ENCODE peak calls at places on chromosomes 1 and 21, in ten cellular contexts. One of them, this sample, is unnamed.

GRCh38 chr1:94819584-94819944 is 593 bp upstream of the SLC44A3 start:
- DNase-seq in transverse colon: no peak
- DNase-seq in K562: no peak
- DNase-seq in esophagus muscularis mucosa: no peak
- DNase-seq in upper lobe of left lung: no peak
- DNase-seq in suprapubic skin: no peak
- DNase-seq in stomach: no peak
- DNase-seq in sigmoid colon: no peak
- DNase-seq in A549: no peak
- DNase-seq in ovary: no peak
- DNase-seq in this sample: no peak

GRCh38 chr1:79895573-79895972 is 889.0 kb upstream of the ADGRL4 start:
- DNase-seq in transverse colon: no peak
- DNase-seq in K562: no peak
- DNase-seq in esophagus muscularis mucosa: no peak
- DNase-seq in upper lobe of left lung: peak; percentile 47
- DNase-seq in suprapubic skin: no peak
- DNase-seq in stomach: no peak
- DNase-seq in sigmoid colon: no peak
- DNase-seq in A549: no peak
- DNase-seq in ovary: no peak
- DNase-seq in this sample: no peak

GRCh38 chr1:7549693-7550161 is 221.4 kb upstream of the VAMP3 start:
- DNase-seq in transverse colon: no peak
- DNase-seq in K562: no peak
- DNase-seq in esophagus muscularis mucosa: no peak
- DNase-seq in upper lobe of left lung: no peak
- DNase-seq in suprapubic skin: no peak
- DNase-seq in stomach: no peak
- DNase-seq in sigmoid colon: no peak
- DNase-seq in A549: peak; percentile 15
- DNase-seq in ovary: no peak
- DNase-seq in this sample: no peak

GRCh38 chr1:77605246-77606026 is 77.0 kb downstream of the ZZZ3 start:
- DNase-seq in transverse colon: peak; percentile 56
- DNase-seq in K562: peak; percentile 63
- DNase-seq in esophagus muscularis mucosa: no peak
- DNase-seq in upper lobe of left lung: peak; percentile 69
- DNase-seq in suprapubic skin: peak; percentile 75
- DNase-seq in stomach: peak; percentile 72
- DNase-seq in sigmoid colon: peak; percentile 77
- DNase-seq in A549: no peak
- DNase-seq in ovary: no peak
- DNase-seq in this sample: peak; percentile 46

GRCh38 chr1:223811634-223812101 is 34.1 kb downstream of the TP53BP2 start:
- DNase-seq in transverse colon: no peak
- DNase-seq in K562: peak; percentile 58
- DNase-seq in esophagus muscularis mucosa: no peak
- DNase-seq in upper lobe of left lung: no peak
- DNase-seq in suprapubic skin: no peak
- DNase-seq in stomach: no peak
- DNase-seq in sigmoid colon: no peak
- DNase-seq in A549: no peak
- DNase-seq in ovary: no peak
- DNase-seq in this sample: no peak

GRCh38 chr21:25963186-25963585 is 207.4 kb downstream of the APP start:
- DNase-seq in transverse colon: peak; percentile 14
- DNase-seq in K562: no peak
- DNase-seq in esophagus muscularis mucosa: no peak
- DNase-seq in upper lobe of left lung: peak; percentile 57
- DNase-seq in suprapubic skin: no peak
- DNase-seq in stomach: no peak
- DNase-seq in sigmoid colon: no peak
- DNase-seq in A549: peak; percentile 3
- DNase-seq in ovary: no peak
- DNase-seq in this sample: no peak

GRCh38 chr1:68378296-68379084 is 71.3 kb downstream of the RPE65 start:
- DNase-seq in transverse colon: no peak
- DNase-seq in K562: no peak
- DNase-seq in esophagus muscularis mucosa: no peak
- DNase-seq in upper lobe of left lung: no peak
- DNase-seq in suprapubic skin: no peak
- DNase-seq in stomach: no peak
- DNase-seq in sigmoid colon: no peak
- DNase-seq in A549: no peak
- DNase-seq in ovary: no peak
- DNase-seq in this sample: no peak

GRCh38 chr1:44002606-44003157 is 11.3 kb downstream of the CCDC24 start:
- DNase-seq in transverse colon: no peak
- DNase-seq in K562: no peak
- DNase-seq in esophagus muscularis mucosa: no peak
- DNase-seq in upper lobe of left lung: no peak
- DNase-seq in suprapubic skin: no peak
- DNase-seq in stomach: no peak
- DNase-seq in sigmoid colon: no peak
- DNase-seq in A549: no peak
- DNase-seq in ovary: no peak
- DNase-seq in this sample: no peak

GRCh38 chr1:5913876-5914275 is 78.3 kb downstream of the NPHP4 start:
- DNase-seq in transverse colon: no peak
- DNase-seq in K562: no peak
- DNase-seq in esophagus muscularis mucosa: no peak
- DNase-seq in upper lobe of left lung: no peak
- DNase-seq in suprapubic skin: no peak
- DNase-seq in stomach: no peak
- DNase-seq in sigmoid colon: no peak
- DNase-seq in A549: no peak
- DNase-seq in ovary: no peak
- DNase-seq in this sample: no peak

GRCh38 chr1:115469703-115470476 is 131.8 kb upstream of the NGF start:
- DNase-seq in transverse colon: peak; percentile 43
- DNase-seq in K562: peak; percentile 59
- DNase-seq in esophagus muscularis mucosa: no peak
- DNase-seq in upper lobe of left lung: peak; percentile 49
- DNase-seq in suprapubic skin: no peak
- DNase-seq in stomach: peak; percentile 53
- DNase-seq in sigmoid colon: no peak
- DNase-seq in A549: peak; percentile 41
- DNase-seq in ovary: peak; percentile 68
- DNase-seq in this sample: peak; percentile 40

GRCh38 chr1:31368611-31369107 is 4.2 kb downstream of the FABP3 start:
- DNase-seq in transverse colon: no peak
- DNase-seq in K562: peak; percentile 69
- DNase-seq in esophagus muscularis mucosa: no peak
- DNase-seq in upper lobe of left lung: peak; percentile 64
- DNase-seq in suprapubic skin: no peak
- DNase-seq in stomach: peak; percentile 31
- DNase-seq in sigmoid colon: no peak
- DNase-seq in A549: no peak
- DNase-seq in ovary: peak; percentile 63
- DNase-seq in this sample: no peak

GRCh38 chr1:31371121-31371520 is 1.8 kb downstream of the FABP3 start:
- DNase-seq in transverse colon: no peak
- DNase-seq in K562: no peak
- DNase-seq in esophagus muscularis mucosa: no peak
- DNase-seq in upper lobe of left lung: no peak
- DNase-seq in suprapubic skin: no peak
- DNase-seq in stomach: no peak
- DNase-seq in sigmoid colon: no peak
- DNase-seq in A549: no peak
- DNase-seq in ovary: no peak
- DNase-seq in this sample: no peak

GRCh38 chr1:31370021-31370420 is 2.9 kb downstream of the FABP3 start:
- DNase-seq in transverse colon: no peak
- DNase-seq in K562: no peak
- DNase-seq in esophagus muscularis mucosa: no peak
- DNase-seq in upper lobe of left lung: no peak
- DNase-seq in suprapubic skin: no peak
- DNase-seq in stomach: no peak
- DNase-seq in sigmoid colon: no peak
- DNase-seq in A549: no peak
- DNase-seq in ovary: no peak
- DNase-seq in this sample: no peak

GRCh38 chr1:31364561-31365255 is 8.2 kb downstream of the FABP3 start:
- DNase-seq in transverse colon: no peak
- DNase-seq in K562: no peak
- DNase-seq in esophagus muscularis mucosa: no peak
- DNase-seq in upper lobe of left lung: no peak
- DNase-seq in suprapubic skin: no peak
- DNase-seq in stomach: no peak
- DNase-seq in sigmoid colon: no peak
- DNase-seq in A549: no peak
- DNase-seq in ovary: no peak
- DNase-seq in this sample: no peak

GRCh38 chr1:31366796-31367195 is 6.1 kb downstream of the FABP3 start:
- DNase-seq in transverse colon: no peak
- DNase-seq in K562: no peak
- DNase-seq in esophagus muscularis mucosa: no peak
- DNase-seq in upper lobe of left lung: no peak
- DNase-seq in suprapubic skin: no peak
- DNase-seq in stomach: no peak
- DNase-seq in sigmoid colon: no peak
- DNase-seq in A549: no peak
- DNase-seq in ovary: no peak
- DNase-seq in this sample: no peak
- TF ChIP-seq EP300 in transverse colon: no peak
- TF ChIP-seq EP300 in K562: no peak
- TF ChIP-seq EP300 in esophagus muscularis mucosa: no peak
- TF ChIP-seq EP300 in upper lobe of left lung: no peak
- TF ChIP-seq EP300 in suprapubic skin: no peak
- TF ChIP-seq EP300 in stomach: no peak
- TF ChIP-seq EP300 in sigmoid colon: no peak
- TF ChIP-seq EP300 in A549: no peak
- TF ChIP-seq EP300 in ovary: no peak
- TF ChIP-seq EP300 in this sample: no peak

DNA sequence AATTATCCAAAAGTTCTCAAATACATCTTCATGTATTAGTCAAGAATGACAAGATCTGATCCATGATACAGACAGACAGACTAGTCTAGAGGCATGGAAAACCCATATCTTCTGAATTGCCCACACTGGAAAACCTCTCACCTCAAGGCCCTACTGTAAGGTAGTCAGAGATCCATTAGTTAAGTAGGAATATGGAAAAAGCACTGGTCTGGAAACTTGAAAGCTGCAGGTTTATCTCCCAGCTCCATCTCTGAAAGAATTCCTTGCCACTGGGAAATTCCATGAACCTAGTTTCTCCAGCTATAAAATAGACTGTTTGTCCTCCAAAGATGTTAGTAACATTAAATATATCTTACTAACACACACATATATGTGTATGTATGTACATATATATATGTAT is 169.2 kb downstream of the AKT3 start:
- DNase-seq in transverse colon: no peak
- DNase-seq in K562: no peak
- DNase-seq in esophagus muscularis mucosa: no peak
- DNase-seq in upper lobe of left lung: no peak
- DNase-seq in suprapubic skin: no peak
- DNase-seq in stomach: no peak
- DNase-seq in sigmoid colon: no peak
- DNase-seq in A549: no peak
- DNase-seq in ovary: no peak
- DNase-seq in this sample: no peak
- TF ChIP-seq CTCF in transverse colon: no peak
- TF ChIP-seq CTCF in K562: no peak
- TF ChIP-seq CTCF in esophagus muscularis mucosa: no peak
- TF ChIP-seq CTCF in upper lobe of left lung: no peak
- TF ChIP-seq CTCF in suprapubic skin: no peak
- TF ChIP-seq CTCF in stomach: no peak
- TF ChIP-seq CTCF in sigmoid colon: no peak
- TF ChIP-seq CTCF in A549: no peak
- TF ChIP-seq CTCF in ovary: no peak
- TF ChIP-seq CTCF in this sample: no peak

GRCh38 chr1:43001434-43001833 is 42.8 kb upstream of the SLC2A1 start:
- DNase-seq in transverse colon: no peak
- DNase-seq in K562: no peak
- DNase-seq in esophagus muscularis mucosa: no peak
- DNase-seq in upper lobe of left lung: no peak
- DNase-seq in suprapubic skin: no peak
- DNase-seq in stomach: no peak
- DNase-seq in sigmoid colon: no peak
- DNase-seq in A549: no peak
- DNase-seq in ovary: no peak
- DNase-seq in this sample: no peak

GRCh38 chr1:42999308-42999707 is 40.6 kb upstream of the SLC2A1 start:
- DNase-seq in transverse colon: no peak
- DNase-seq in K562: no peak
- DNase-seq in esophagus muscularis mucosa: no peak
- DNase-seq in upper lobe of left lung: no peak
- DNase-seq in suprapubic skin: no peak
- DNase-seq in stomach: no peak
- DNase-seq in sigmoid colon: no peak
- DNase-seq in A549: no peak
- DNase-seq in ovary: no peak
- DNase-seq in this sample: no peak

GRCh38 chr1:42996384-42996991 is 37.8 kb upstream of the SLC2A1 start:
- DNase-seq in transverse colon: peak; percentile 18
- DNase-seq in K562: no peak
- DNase-seq in esophagus muscularis mucosa: no peak
- DNase-seq in upper lobe of left lung: no peak
- DNase-seq in suprapubic skin: no peak
- DNase-seq in stomach: no peak
- DNase-seq in sigmoid colon: no peak
- DNase-seq in A549: no peak
- DNase-seq in ovary: no peak
- DNase-seq in this sample: no peak

GRCh38 chr1:43000271-43000670 is 41.6 kb upstream of the SLC2A1 start:
- DNase-seq in transverse colon: no peak
- DNase-seq in K562: no peak
- DNase-seq in esophagus muscularis mucosa: no peak
- DNase-seq in upper lobe of left lung: no peak
- DNase-seq in suprapubic skin: no peak
- DNase-seq in stomach: no peak
- DNase-seq in sigmoid colon: no peak
- DNase-seq in A549: no peak
- DNase-seq in ovary: no peak
- DNase-seq in this sample: no peak

GRCh38 chr1:42998381-42998780 is 39.7 kb upstream of the SLC2A1 start:
- DNase-seq in transverse colon: no peak
- DNase-seq in K562: no peak
- DNase-seq in esophagus muscularis mucosa: no peak
- DNase-seq in upper lobe of left lung: no peak
- DNase-seq in suprapubic skin: no peak
- DNase-seq in stomach: no peak
- DNase-seq in sigmoid colon: no peak
- DNase-seq in A549: no peak
- DNase-seq in ovary: no peak
- DNase-seq in this sample: no peak
- H3K27ac ChIP-seq in transverse colon: no peak overlapping the region
- H3K27ac ChIP-seq in K562: no peak overlapping the region
- H3K27ac ChIP-seq in esophagus muscularis mucosa: no peak overlapping the region
- H3K27ac ChIP-seq in upper lobe of left lung: no peak overlapping the region
- H3K27ac ChIP-seq in suprapubic skin: no peak overlapping the region
- H3K27ac ChIP-seq in stomach: no peak overlapping the region
- H3K27ac ChIP-seq in sigmoid colon: no peak overlapping the region
- H3K27ac ChIP-seq in A549: no peak overlapping the region
- H3K27ac ChIP-seq in ovary: no peak overlapping the region
- H3K27ac ChIP-seq in this sample: peak overlapping the region; percentile 46

DNA sequence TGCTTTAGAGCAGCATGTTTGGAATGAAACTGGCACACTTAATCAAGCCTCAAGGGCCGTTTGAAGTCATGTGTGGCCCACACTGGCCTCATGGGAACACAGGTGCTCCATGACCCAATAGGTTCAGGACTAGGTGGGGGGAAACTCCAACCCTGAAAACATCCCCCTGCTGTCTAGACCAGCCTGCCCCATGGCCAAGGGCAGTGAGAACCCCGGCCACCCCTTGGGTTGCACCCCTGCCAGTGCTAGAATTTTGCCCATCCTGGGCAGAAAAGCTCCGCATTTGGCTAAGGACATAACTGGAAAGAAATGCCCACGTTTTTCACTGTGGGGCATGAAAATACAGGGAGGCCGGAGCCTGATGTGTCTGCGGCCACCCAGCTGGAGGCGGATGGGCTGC is 6.1 kb upstream of the PTGER3 start:
- DNase-seq in transverse colon: no peak
- DNase-seq in K562: no peak
- DNase-seq in esophagus muscularis mucosa: no peak
- DNase-seq in upper lobe of left lung: no peak
- DNase-seq in suprapubic skin: no peak
- DNase-seq in stomach: no peak
- DNase-seq in sigmoid colon: no peak
- DNase-seq in A549: no peak
- DNase-seq in ovary: no peak
- DNase-seq in this sample: no peak
- TF ChIP-seq EP300 in transverse colon: no peak
- TF ChIP-seq EP300 in K562: no peak
- TF ChIP-seq EP300 in esophagus muscularis mucosa: no peak
- TF ChIP-seq EP300 in upper lobe of left lung: no peak
- TF ChIP-seq EP300 in suprapubic skin: no peak
- TF ChIP-seq EP300 in stomach: no peak
- TF ChIP-seq EP300 in sigmoid colon: no peak
- TF ChIP-seq EP300 in A549: no peak
- TF ChIP-seq EP300 in ovary: no peak
- TF ChIP-seq EP300 in this sample: no peak